ENCODE peak calls at places on chromosomes 12 and 14, in nine cellular contexts. X is CD8-positive, alpha-beta T cell; E is OCI-LY7; L is IMR-90; B is tibial artery; U is body of pancreas; M is colonic mucosa; I is fibroblast of lung; C is GM10248. G is an unnamed sample.

GRCh38 chr14:67269338-67270060 is 28.3 kb downstream of the PALS1 start:
- DNase-seq in X (no peak), E (no peak), L (peak; percentile 87), B (no peak), U (no peak), M (no peak), I (peak; percentile 93), C (no peak), G (no peak)

GRCh38 chr14:77181603-77182437 is at the start of gene TMEM63C:
- DNase-seq in X (peak; percentile 10), E (peak; percentile 97), L (no peak), B (no peak), U (peak; percentile 72), M (peak; percentile 66), I (no peak), C (peak; percentile 63), G (peak; percentile 76)

GRCh38 chr14:99430491-99430890 is 50.2 kb downstream of the SETD3 start:
- DNase-seq in X (no peak), E (peak; percentile 76), L (no peak), B (no peak), U (peak; percentile 66), M (no peak), I (no peak), C (peak; percentile 32), G (no peak)

GRCh38 chr14:93949511-93950075 is 22.4 kb downstream of the FAM181A start:
- DNase-seq in X (no peak), E (no peak), L (peak; percentile 9), B (no peak), U (no peak), M (no peak), I (no peak), C (no peak), G (no peak)

GRCh38 chr12:50790081-50790480 is 26.2 kb downstream of the ATF1 start:
- DNase-seq in X (no peak), E (no peak), L (no peak), B (no peak), U (no peak), M (no peak), I (no peak), C (no peak), G (no peak)

GRCh38 chr12:109681986-109682707 is 31.5 kb upstream of the FAM222A start:
- DNase-seq in X (no peak), E (no peak), L (no peak), B (no peak), U (no peak), M (no peak), I (no peak), C (no peak), G (no peak)

GRCh38 chr14:98959958-98960616 is 311.9 kb downstream of the BCL11B start:
- DNase-seq in X (no peak), E (no peak), L (no peak), B (no peak), U (no peak), M (no peak), I (no peak), C (no peak), G (no peak)

GRCh38 chr12:97127061-97127460 is 220.0 kb downstream of the NEDD1 start:
- DNase-seq in X (no peak), E (no peak), L (no peak), B (no peak), U (no peak), M (no peak), I (no peak), C (no peak), G (no peak)

DNA sequence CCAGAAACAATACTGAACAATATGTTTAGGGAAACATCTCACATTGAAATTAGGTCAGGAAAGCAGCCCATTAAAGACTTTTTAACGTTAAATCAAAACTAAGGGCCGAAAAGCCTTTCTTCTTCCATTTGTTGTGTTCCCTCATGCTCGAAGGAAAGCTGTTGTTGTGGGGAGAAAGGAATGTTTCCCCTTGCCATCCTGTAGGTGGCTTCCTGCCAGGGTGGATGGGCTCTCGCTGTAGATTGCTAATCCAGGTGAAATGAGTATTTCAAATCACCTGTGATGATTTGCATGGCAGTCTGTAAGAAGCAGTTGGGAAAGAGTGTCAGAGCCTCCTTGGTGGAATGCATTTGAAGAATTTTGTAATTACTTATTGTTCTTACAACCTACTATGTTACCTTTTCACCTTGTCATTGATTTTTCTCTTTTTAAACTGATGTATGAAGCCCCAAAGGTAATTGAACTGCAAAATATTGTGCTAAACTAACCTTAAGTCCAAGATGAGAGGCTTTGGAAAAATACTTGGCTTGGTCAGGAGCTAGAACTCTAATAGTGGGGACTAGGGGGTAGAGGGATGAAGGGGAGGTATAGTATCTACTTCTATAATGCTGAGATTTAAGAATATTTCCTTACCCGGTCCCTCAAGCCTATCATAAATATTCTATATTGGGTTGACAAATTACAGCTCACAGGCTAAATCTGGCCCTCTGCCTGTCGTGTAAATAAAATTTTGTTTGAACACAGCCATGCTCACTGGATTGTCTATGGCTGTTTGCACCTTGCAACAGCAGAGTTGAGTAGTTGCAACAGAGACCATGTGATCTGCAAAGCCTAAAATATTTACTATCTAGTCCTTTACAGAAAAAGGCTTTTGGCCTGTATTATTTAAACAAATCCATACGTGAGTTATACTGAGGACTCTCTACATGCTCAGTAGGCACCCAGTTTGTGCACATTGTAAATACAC is 7.7 kb upstream of the DCP1B start:
- DNase-seq in X (no peak), E (no peak), L (peak; percentile 9), B (no peak), U (no peak), M (no peak), I (no peak), C (no peak), G (no peak)
- TF ChIP-seq CTCF in X (no peak), E (no peak), L (no peak), B (no peak), U (no peak), M (no peak), I (no peak), C (no peak), G (no peak)

DNA sequence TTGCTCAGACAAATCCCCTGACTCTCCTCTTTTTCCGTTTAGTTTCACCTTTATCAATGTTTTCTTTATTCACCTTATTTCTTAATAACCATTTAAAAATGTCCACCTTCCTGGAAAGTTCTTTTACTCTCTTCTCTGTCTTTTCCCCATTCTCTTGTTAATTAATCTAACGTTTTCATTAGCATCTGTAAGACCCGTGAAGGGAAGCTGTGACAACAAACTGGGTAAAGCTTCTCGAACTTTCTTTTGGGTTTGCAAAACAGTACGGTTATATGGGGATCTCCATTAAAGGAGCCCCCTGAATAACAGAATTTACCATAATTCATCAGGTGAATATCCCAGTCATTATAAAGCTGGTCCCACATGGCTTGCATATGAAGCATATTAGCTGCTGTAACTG is 42.5 kb downstream of the TMEM30B start:
- DNase-seq in X (no peak), E (no peak), L (no peak), B (no peak), U (no peak), M (no peak), I (no peak), C (no peak), G (no peak)
- TF ChIP-seq CTCF in X (no peak), E (no peak), L (no peak), B (no peak), U (no peak), M (no peak), I (no peak), C (no peak), G (no peak)

GRCh38 chr12:88951177-88951576 is 370.9 kb upstream of the KITLG start:
- DNase-seq in X (no peak), E (no peak), L (no peak), B (no peak), U (no peak), M (no peak), I (no peak), C (no peak), G (no peak)

GRCh38 chr12:88945041-88945732 is 364.9 kb upstream of the KITLG start:
- DNase-seq in X (no peak), E (no peak), L (peak; percentile 10), B (no peak), U (no peak), M (no peak), I (peak; percentile 70), C (no peak), G (no peak)

GRCh38 chr12:88947486-88948043 is 367.3 kb upstream of the KITLG start:
- DNase-seq in X (no peak), E (no peak), L (no peak), B (no peak), U (no peak), M (no peak), I (no peak), C (no peak), G (no peak)

GRCh38 chr12:88944403-88944802 is 364.1 kb upstream of the KITLG start:
- DNase-seq in X (no peak), E (no peak), L (peak; percentile 60), B (no peak), U (no peak), M (no peak), I (peak; percentile 28), C (no peak), G (no peak)

DNA sequence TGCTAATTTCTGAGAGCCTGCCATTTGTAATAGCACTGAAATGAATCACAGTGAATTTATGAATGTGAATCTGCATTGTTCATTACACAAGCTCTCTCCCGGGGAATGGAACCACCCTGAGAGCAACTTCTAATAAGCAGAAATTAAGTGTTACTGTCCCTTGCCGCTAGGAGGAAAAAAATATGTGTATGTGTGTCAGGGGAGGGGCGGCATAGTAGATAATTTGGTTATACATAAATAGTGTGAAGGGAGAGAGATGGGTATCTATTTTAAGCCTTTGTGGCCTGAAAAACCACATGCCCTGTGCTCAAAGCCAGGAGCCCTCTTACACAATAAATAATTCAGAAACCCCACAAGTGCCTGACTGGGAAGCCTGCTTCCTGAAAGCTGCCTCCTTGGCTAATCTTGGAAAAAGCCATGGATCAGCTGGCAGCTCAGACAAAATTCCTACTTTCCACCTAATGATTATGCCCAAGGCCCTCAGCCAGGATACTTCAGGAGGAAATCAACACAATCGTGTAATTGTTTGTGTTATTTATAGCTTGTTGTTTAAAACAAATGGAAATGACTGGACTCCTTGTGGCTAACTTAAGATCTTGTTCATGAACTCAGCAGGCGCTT is 366.2 kb upstream of the KITLG start:
- DNase-seq in X (no peak), E (no peak), L (peak; percentile 78), B (peak; percentile 20), U (no peak), M (no peak), I (peak; percentile 85), C (no peak), G (no peak)
- TF ChIP-seq CTCF in X (no peak), E (no peak), L (peak; percentile 4), B (no peak), U (no peak), M (no peak), I (peak; percentile 10), C (no peak), G (no peak)

DNA sequence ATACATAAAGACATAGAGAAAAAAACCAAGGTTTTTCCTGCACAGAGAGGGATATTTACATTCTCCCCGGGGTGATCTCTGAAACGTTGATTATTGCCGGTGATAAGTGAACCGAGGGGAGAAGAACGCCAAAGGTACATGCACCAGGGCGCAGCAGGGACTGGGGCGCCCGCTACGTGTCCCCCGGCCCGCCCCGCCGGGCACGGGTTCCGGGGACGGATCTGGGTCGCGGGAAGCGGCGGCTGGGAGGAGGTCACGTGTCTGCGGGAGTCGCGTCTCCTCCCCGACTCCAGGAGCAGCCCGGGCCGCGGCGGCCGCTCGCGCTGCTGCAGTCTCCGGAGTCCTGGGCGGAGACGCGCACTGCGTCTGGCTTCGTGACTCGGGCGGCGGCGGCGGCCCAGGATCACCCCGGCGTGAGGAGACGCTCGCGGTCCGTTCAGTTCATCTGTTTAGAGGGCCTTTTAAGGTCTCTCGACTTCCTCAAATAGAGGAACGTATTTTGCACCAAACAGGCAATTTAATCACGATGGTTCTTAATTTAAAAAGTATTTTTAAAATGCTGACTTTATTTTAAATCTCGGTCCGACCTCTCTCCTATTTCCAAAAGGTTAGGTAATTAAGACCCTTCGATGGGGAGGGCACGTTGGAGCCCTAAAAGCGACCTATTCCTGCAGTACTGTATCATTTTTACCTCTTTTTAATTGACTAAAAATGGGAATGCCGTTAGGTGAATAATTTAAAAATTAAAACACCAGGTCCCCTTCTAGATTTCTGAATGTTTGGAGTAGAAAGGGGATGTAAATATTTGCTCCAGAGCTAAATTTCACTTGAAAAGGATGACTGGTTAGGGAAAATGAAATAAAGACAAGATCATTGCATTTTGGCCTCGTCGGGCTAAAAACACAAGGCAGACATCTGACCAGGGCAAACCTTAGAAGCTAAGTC is 1.8 kb upstream of the BHLHE41 start:
- DNase-seq in X (no peak), E (no peak), L (peak; percentile 80), B (peak; percentile 86), U (peak; percentile 86), M (peak; percentile 88), I (peak; percentile 76), C (peak; percentile 61), G (peak; percentile 69)
- TF ChIP-seq CTCF in X (no peak), E (no peak), L (no peak), B (no peak), U (peak; percentile 12), M (no peak), I (no peak), C (no peak), G (peak; percentile 13)

G was measured in GM13977.